ENCODE peak calls at places on chromosomes 1 and 21, in five cellular contexts. R, S, Z, N and D are unnamed samples. For H3K9me3, the result is how much of the 10 kb centered on the place peaks cover.

GRCh38 chr1:156489166-156489934 is 11.2 kb downstream of the MEF2D start:
- DNase-seq in Z (no peak), S (no peak), N (no peak), R (no peak), D (peak)

GRCh38 chr1:167627615-167627864 is 2.5 kb upstream of the RCSD1 start:
- DNase-seq in S (no peak), N (no peak), R (no peak), Z (no peak), D (no peak)

GRCh38 chr1:63713627-63714481 is 60.0 kb upstream of the ROR1 start:
- DNase-seq in N (no peak), Z (peak), R (no peak), S (peak), D (no peak)

GRCh38 chr1:164495915-164496314 is 63.1 kb upstream of the PBX1 start:
- DNase-seq in Z (no peak), S (no peak), R (no peak), N (no peak), D (no peak)

GRCh38 chr1:184624626-184625025 is 130.0 kb downstream of the EDEM3 start:
- DNase-seq in N (no peak), Z (no peak), R (no peak), S (no peak), D (no peak)

GRCh38 chr21:14435423-14435822 is 52.5 kb upstream of the HSPA13 start:
- DNase-seq in Z (no peak), N (no peak), R (no peak), S (no peak), D (no peak)

GRCh38 chr1:172378109-172378755 is 42.3 kb upstream of the C1orf105 start:
- DNase-seq in Z (no peak), R (no peak), S (no peak), N (no peak), D (no peak)

GRCh38 chr1:6110326-6110725 is 64.6 kb downstream of the KCNAB2 start:
- DNase-seq in R (no peak), S (no peak), N (no peak), Z (no peak), D (no peak)

GRCh38 chr21:46205121-46205520 is 20.9 kb upstream of the SPATC1L start:
- DNase-seq in S (no peak), Z (no peak), N (no peak), R (no peak), D (no peak)

GRCh38 chr1:100322436-100323211 is 29.7 kb upstream of the CDC14A start:
- DNase-seq in N (no peak), R (no peak), S (no peak), Z (peak), D (no peak)

GRCh38 chr1:64093941-64094340 is 109.5 kb upstream of the UBE2U start:
- DNase-seq in N (no peak), Z (peak), R (no peak), S (no peak), D (no peak)

GRCh38 chr1:71753746-71754145 is 528.6 kb downstream of the NEGR1 start:
- DNase-seq in Z (no peak), S (no peak), R (no peak), N (no peak), D (no peak)

GRCh38 chr1:5752715-5753330 is 239.4 kb downstream of the NPHP4 start:
- DNase-seq in Z (no peak), R (no peak), S (peak), N (no peak), D (no peak)

GRCh38 chr1:239816090-239816812 is 275.4 kb upstream of the FMN2 start:
- DNase-seq in Z (peak), N (no peak), S (peak), R (peak), D (no peak)

GRCh38 chr1:231705860-231706553 is 79.4 kb downstream of the DISC1 start:
- DNase-seq in N (no peak), R (no peak), Z (peak), S (no peak), D (no peak)

GRCh38 chr1:93140106-93140505 is 40.1 kb downstream of the TMED5 start:
- DNase-seq in N (no peak), R (no peak), Z (no peak), S (no peak), D (no peak)

GRCh38 chr1:173354937-173355280 is 122.2 kb upstream of the PRDX6 start:
- DNase-seq in S (no peak), R (no peak), Z (no peak), N (no peak), D (no peak)

GRCh38 chr1:94105957-94106529 is 14.9 kb downstream of the ABCA4 start:
- DNase-seq in S (no peak), Z (no peak), R (no peak), N (no peak), D (no peak)

GRCh38 chr1:247681288-247681897 is 1.9 kb upstream of the OR13G1 start:
- DNase-seq in N (no peak), Z (peak), S (no peak), R (no peak), D (no peak)

GRCh38 chr21:28705616-28706015 is 287.1 kb downstream of the LTN1 start:
- DNase-seq in N (no peak), R (no peak), S (no peak), Z (peak), D (no peak)

GRCh38 chr1:108000620-108001105 is 35.7 kb upstream of the VAV3 start:
- DNase-seq in N (no peak), S (peak), Z (peak), R (no peak), D (no peak)

GRCh38 chr21:45358711-45359310 is 46.2 kb upstream of the COL18A1 start:
- DNase-seq in N (no peak), Z (no peak), S (no peak), R (no peak), D (no peak)

GRCh38 chr1:150257624-150258274 is at the start of gene CA14:
- DNase-seq in N (no peak), S (no peak), R (no peak), Z (no peak), D (no peak)

GRCh38 chr1:6251681-6252373 is 7.8 kb downstream of the HES3 start:
- DNase-seq in S (no peak), N (no peak), R (no peak), Z (no peak), D (no peak)

GRCh38 chr1:203135636-203136305 is 8.2 kb downstream of the ADORA1 start:
- DNase-seq in Z (no peak), N (no peak), S (no peak), R (no peak), D (no peak)

DNA sequence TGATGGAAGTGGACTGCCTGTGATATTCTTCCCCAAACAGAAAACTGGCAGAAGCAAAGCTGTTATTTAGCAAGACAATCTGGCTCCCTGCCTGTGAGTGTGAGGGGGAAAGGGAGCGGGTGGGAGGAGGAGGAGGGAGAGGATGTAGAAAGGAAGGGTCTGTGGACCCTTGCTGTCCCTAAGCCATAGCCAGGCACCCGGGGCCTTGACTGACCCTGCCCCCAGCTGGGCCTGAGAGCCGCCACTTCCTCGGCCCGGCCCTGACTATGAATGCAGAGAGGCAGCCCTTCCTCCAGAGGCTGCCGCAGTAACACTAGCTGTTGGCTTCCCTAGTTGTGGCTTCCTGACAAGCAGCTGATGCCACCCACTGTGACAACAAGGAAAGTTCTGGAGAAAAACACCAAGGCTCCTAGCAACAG is 13.9 kb downstream of the PLA2G2F start:
- DNase-seq in N (no peak), S (peak), Z (peak), R (no peak), D (no peak)
- H3K27ac ChIP-seq in N (no peak), S (peak), Z (no peak), R (no peak), D (no peak)

DNA sequence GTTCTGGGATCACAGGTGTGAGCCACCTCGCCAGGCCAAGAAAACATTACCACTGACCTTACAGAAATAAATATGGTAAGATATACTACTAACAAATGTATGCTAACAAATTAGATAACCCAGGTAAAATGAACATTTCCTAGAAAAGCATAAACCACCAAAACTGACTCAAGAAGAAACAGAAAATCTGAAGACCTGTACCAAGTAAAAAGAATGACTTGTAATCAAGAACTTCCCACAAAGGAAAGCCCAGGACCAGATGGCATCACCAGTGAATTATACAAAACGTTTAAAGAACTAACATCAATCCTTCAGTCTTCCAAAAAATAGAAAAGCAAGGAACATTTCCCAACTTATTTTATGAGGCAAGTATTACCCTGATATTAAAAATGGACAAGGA is 29.3 kb downstream of the USP24 start:
- DNase-seq in R (no peak), Z (no peak), S (no peak), N (no peak), D (no peak)
- H3K9me3 ChIP-seq in R (under half), Z (under half), S (under half), N (under half), D (under half)

GRCh38 chr1:24090736-24091135 is 21.2 kb downstream of the MYOM3 start:
- DNase-seq in R (no peak), Z (no peak), N (no peak), S (no peak), D (no peak)
- H3K27ac ChIP-seq in R (no peak), Z (no peak), N (no peak), S (no peak), D (no peak)

GRCh38 chr1:109767596-109768334 is 4.0 kb upstream of the EPS8L3 start:
- DNase-seq in N (no peak), R (peak), Z (no peak), S (peak), D (no peak)
- H3K9me3 ChIP-seq in N (under half), R (under half), Z (under half), S (under half), D (under half)

GRCh38 chr1:11188858-11189451 is at the start of gene ANGPTL7:
- DNase-seq in S (no peak), R (no peak), N (no peak), Z (no peak), D (no peak)
- H3K27ac ChIP-seq in S (no peak), R (peak), N (no peak), Z (no peak), D (no peak)

GRCh38 chr1:4131734-4132133 is 231.7 kb upstream of the C1orf174 start:
- DNase-seq in Z (no peak), S (no peak), R (no peak), N (no peak), D (no peak)
- H3K9me3 ChIP-seq in Z (under half), S (under half), R (under half), N (under half), D (under half)

GRCh38 chr1:7704214-7705047 is 66.7 kb upstream of the VAMP3 start:
- DNase-seq in Z (peak), R (peak), N (peak), S (peak), D (peak)

GRCh38 chr1:7705048-7705907 is 65.8 kb upstream of the VAMP3 start:
- DNase-seq in Z (no peak), R (no peak), S (peak), N (peak), D (peak)

GRCh38 chr1:7702365-7702764 is 68.7 kb upstream of the VAMP3 start:
- DNase-seq in S (no peak), N (no peak), Z (no peak), R (no peak), D (no peak)

GRCh38 chr1:7705908-7706216 is 65.2 kb upstream of the VAMP3 start:
- DNase-seq in N (no peak), Z (no peak), R (no peak), S (no peak), D (no peak)

GRCh38 chr1:7703321-7704213 is 67.5 kb upstream of the VAMP3 start:
- DNase-seq in S (no peak), R (no peak), N (peak), Z (no peak), D (peak)
- H3K27ac ChIP-seq in S (no peak), R (no peak), N (no peak), Z (no peak), D (no peak)

DNA sequence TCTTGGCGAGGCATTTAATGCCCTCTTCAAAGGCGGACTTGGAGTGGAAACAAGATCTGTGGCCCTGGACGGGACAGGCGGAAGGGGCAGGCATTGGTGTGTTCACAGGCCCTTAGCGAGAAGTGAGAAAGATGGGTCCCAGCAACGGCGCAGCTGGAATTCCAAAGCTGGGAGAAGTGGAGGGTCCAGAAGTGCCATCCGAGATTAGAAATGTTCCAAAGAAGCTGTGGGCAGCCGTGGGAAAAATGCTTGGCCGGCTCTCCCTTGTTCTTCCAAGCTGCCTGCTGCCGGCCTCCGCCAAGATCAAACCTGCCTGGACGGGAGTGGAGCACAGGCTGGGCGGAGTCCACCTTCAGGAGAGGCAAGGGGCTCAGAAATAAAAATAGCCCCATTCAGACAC is 69.4 kb upstream of the ACTRT2 start:
- DNase-seq in S (no peak), Z (no peak), N (no peak), R (no peak), D (no peak)
- H3K9me3 ChIP-seq in S (under half), Z (under half), N (under half), R (under half), D (under half)